ENCODE peak calls at places on chromosomes 11 and 22, in ten cellular contexts. I is choroid plexus epithelial cell; U is GM20000; G is hepatic stellate cell; L is fibroblast of pulmonary artery; Z is BJ; P is CD8-positive, alpha-beta memory T cell; M is NCI-H1092 treated with DMSO at 0.1 percent for 48 hours; W is esophagus squamous epithelium; T is lower leg skin. E is an unnamed sample.
A peak's percentile ranks its signal among the peaks of the same experiment; 100 is the strongest.

GRCh38 chr22:46462726-46463371 is 74.6 kb downstream of the CELSR1 start:
- DNase-seq in L (peak; percentile 9), Z (peak; percentile 60), M (no peak), W (no peak), T (no peak), G (no peak), U (no peak), I (peak; percentile 29), P (no peak), E (peak; percentile 41)

GRCh38 chr22:25183959-25184619 is 15.6 kb upstream of the CRYBB3 start:
- DNase-seq in I (no peak), Z (no peak), T (no peak), L (no peak), U (no peak), G (no peak), W (no peak), P (no peak), M (no peak), E (no peak)

GRCh38 chr11:125073616-125074483 is 10.7 kb downstream of the SLC37A2 start:
- DNase-seq in U (no peak), P (no peak), I (no peak), M (no peak), Z (no peak), G (no peak), T (no peak), L (no peak), W (no peak), E (no peak)

GRCh38 chr11:124839972-124840621 is 25.1 kb upstream of the ROBO3 start:
- DNase-seq in G (no peak), W (no peak), P (no peak), L (no peak), T (no peak), I (no peak), M (no peak), Z (no peak), U (no peak), E (no peak)

GRCh38 chr11:96123301-96123700 is 199.4 kb upstream of the MTMR2 start:
- DNase-seq in G (no peak), U (no peak), Z (no peak), T (no peak), M (no peak), I (no peak), L (no peak), P (peak; percentile 71), W (no peak), E (no peak)

GRCh38 chr22:41844513-41844912 is 11.6 kb downstream of the SREBF2 start:
- DNase-seq in G (no peak), I (no peak), Z (no peak), U (no peak), W (no peak), P (no peak), T (peak; percentile 52), L (no peak), M (no peak), E (no peak)

GRCh38 chr11:126702165-126702738 is 298.3 kb downstream of the KIRREL3 start:
- DNase-seq in T (no peak), G (no peak), U (no peak), Z (no peak), W (no peak), M (no peak), I (no peak), L (no peak), P (no peak), E (no peak)

GRCh38 chr11:62147545-62147944 is 23.7 kb downstream of the INCENP start:
- DNase-seq in P (no peak), W (no peak), L (no peak), Z (no peak), I (no peak), T (no peak), U (no peak), G (no peak), M (no peak), E (no peak)

GRCh38 chr11:117633976-117634755 is 162.8 kb downstream of the DSCAML1 start:
- DNase-seq in Z (no peak), T (no peak), I (no peak), P (no peak), M (no peak), G (no peak), U (no peak), W (no peak), L (no peak), E (no peak)

GRCh38 chr11:66891849-66892660 is 35.2 kb downstream of the LRFN4 start:
- DNase-seq in W (no peak), I (peak; percentile 96), T (peak; percentile 38), L (peak; percentile 90), P (no peak), U (peak; percentile 88), M (no peak), G (peak; percentile 91), Z (peak; percentile 82), E (no peak)

GRCh38 chr11:110374921-110375320 is 54.8 kb upstream of the FDX1 start:
- DNase-seq in I (peak; percentile 67), P (no peak), Z (no peak), G (no peak), L (peak; percentile 35), M (no peak), W (no peak), U (no peak), T (no peak), E (no peak)

GRCh38 chr11:132312616-132313210 is 942.3 kb downstream of the NTM start:
- DNase-seq in U (peak; percentile 52), P (no peak), Z (no peak), T (no peak), M (peak; percentile 62), I (peak; percentile 69), L (peak; percentile 35), W (no peak), G (peak; percentile 70), E (peak; percentile 15)

GRCh38 chr11:126384449-126385070 is 29.1 kb downstream of the ST3GAL4 start:
- DNase-seq in I (no peak), W (no peak), G (no peak), U (no peak), Z (no peak), T (no peak), P (no peak), L (no peak), M (no peak), E (no peak)

GRCh38 chr22:28801845-28802594 is 1.7 kb upstream of the XBP1 start:
- DNase-seq in G (no peak), Z (no peak), U (peak; percentile 21), T (no peak), W (no peak), I (no peak), L (no peak), P (no peak), M (no peak), E (no peak)

GRCh38 chr11:94151311-94151710 is 22.7 kb downstream of the PANX1 start:
- DNase-seq in G (no peak), U (no peak), L (peak; percentile 23), I (no peak), Z (no peak), P (no peak), W (no peak), T (no peak), M (no peak), E (no peak)

GRCh38 chr11:83157755-83158473 is 983 bp downstream of the PCF11 start:
- DNase-seq in T (peak; percentile 66), P (peak; percentile 61), G (peak; percentile 47), Z (no peak), U (peak; percentile 21), I (peak; percentile 64), L (peak; percentile 53), M (peak; percentile 49), W (no peak), E (no peak)

GRCh38 chr22:39152511-39153219 is at the start of gene CBX7:
- DNase-seq in T (peak; percentile 92), G (peak; percentile 95), L (peak; percentile 84), Z (no peak), M (peak; percentile 70), I (peak; percentile 79), P (peak; percentile 95), W (peak; percentile 67), U (peak; percentile 100), E (peak; percentile 16)

GRCh38 chr11:126317681-126318641 is 14.1 kb downstream of the DCPS start:
- DNase-seq in M (no peak), W (no peak), T (peak; percentile 76), P (no peak), L (peak; percentile 71), Z (no peak), U (no peak), G (peak; percentile 62), I (peak; percentile 87), E (peak; percentile 6)

GRCh38 chr11:32466279-32466915 is 31.1 kb upstream of the WT1 start:
- DNase-seq in L (peak; percentile 68), G (peak; percentile 60), M (no peak), P (no peak), T (no peak), U (no peak), I (no peak), Z (no peak), W (no peak), E (no peak)

GRCh38 chr22:49970528-49971231 is 10.1 kb downstream of the PIM3 start:
- DNase-seq in W (peak; percentile 82), M (peak; percentile 2), L (peak; percentile 95), I (peak; percentile 91), G (peak; percentile 99), P (peak; percentile 98), Z (peak; percentile 82), U (peak; percentile 92), T (peak; percentile 96), E (no peak)

GRCh38 chr11:3134218-3134621 is 30.9 kb downstream of the OSBPL5 start:
- DNase-seq in L (no peak), P (peak; percentile 30), T (no peak), Z (no peak), W (no peak), M (no peak), G (no peak), I (no peak), U (no peak), E (no peak)

GRCh38 chr22:39731881-39732555 is 161.5 kb downstream of the CACNA1I start:
- DNase-seq in G (no peak), W (no peak), U (no peak), M (peak; percentile 57), T (no peak), P (no peak), I (no peak), Z (no peak), L (no peak), E (no peak)

GRCh38 chr11:47189100-47189834 is 3.0 kb upstream of the PACSIN3 start:
- DNase-seq in M (no peak), G (peak; percentile 81), L (peak; percentile 86), I (peak; percentile 92), W (no peak), T (no peak), U (no peak), P (no peak), Z (peak; percentile 72), E (no peak)

GRCh38 chr11:67117667-67118058 is 1.4 kb upstream of the KDM2A start:
- DNase-seq in W (no peak), L (no peak), T (peak; percentile 20), P (peak; percentile 66), G (no peak), I (peak; percentile 41), Z (no peak), M (peak; percentile 66), U (no peak), E (no peak)

GRCh38 chr22:20012741-20013331 is 3.8 kb downstream of the ARVCF start:
- DNase-seq in P (peak; percentile 33), L (no peak), G (no peak), Z (no peak), T (no peak), I (no peak), U (no peak), M (no peak), W (no peak), E (no peak)

GRCh38 chr22:23716811-23717801 is 26.3 kb downstream of the RGL4 start:
- DNase-seq in W (no peak), Z (peak; percentile 19), U (peak; percentile 90), P (peak; percentile 88), G (peak; percentile 93), I (peak; percentile 88), T (peak; percentile 64), L (peak; percentile 89), M (peak; percentile 86), E (no peak)

GRCh38 chr11:118224512-118225180 is at the start of gene JAML:
- DNase-seq in G (no peak), Z (no peak), U (peak; percentile 20), M (no peak), T (no peak), P (peak; percentile 83), I (no peak), W (no peak), L (no peak), E (no peak)